ENCODE peak calls at places on chromosomes 5 and 9, in ten cellular contexts. X, A, B, Z, M, H, V, L, T and U are unnamed samples.
A peak's percentile ranks its signal among the peaks of the same experiment; 100 is the strongest.

GRCh38 chr9:18185196-18185595 is 288.8 kb upstream of the ADAMTSL1 start:
- DNase-seq in X (peak; percentile 60), A (no peak), B (no peak), Z (no peak), M (no peak), H (peak; percentile 17), V (no peak), L (no peak), T (no peak), U (peak; percentile 40)

GRCh38 chr9:116030532-116030931 is 123.1 kb upstream of the PAPPA start:
- DNase-seq in X (no peak), A (no peak), B (no peak), Z (no peak), M (no peak), H (no peak), V (no peak), L (peak; percentile 43), T (no peak), U (no peak)

GRCh38 chr5:112735702-112736101 is 2.0 kb upstream of the APC start:
- DNase-seq in X (no peak), A (no peak), B (no peak), Z (no peak), M (no peak), H (no peak), V (no peak), L (peak; percentile 71), T (no peak), U (no peak)

GRCh38 chr9:82805027-82805426 is 257.9 kb downstream of the RASEF start:
- DNase-seq in X (no peak), A (no peak), B (no peak), Z (no peak), M (no peak), H (no peak), V (no peak), L (no peak), T (no peak), U (no peak)

GRCh38 chr5:109239501-109239900 is 170.3 kb downstream of the PJA2 start:
- DNase-seq in X (no peak), A (no peak), B (no peak), Z (no peak), M (no peak), H (no peak), V (no peak), L (peak; percentile 25), T (no peak), U (no peak)

GRCh38 chr5:80149161-80149609 is 106.7 kb downstream of the SERINC5 start:
- DNase-seq in X (no peak), A (no peak), B (no peak), Z (no peak), M (no peak), H (no peak), V (no peak), L (no peak), T (no peak), U (no peak)

GRCh38 chr9:78298046-78298511 is 1.2 kb downstream of the PSAT1 start:
- DNase-seq in X (no peak), A (no peak), B (peak; percentile 38), Z (no peak), M (no peak), H (no peak), V (no peak), L (no peak), T (no peak), U (no peak)

GRCh38 chr9:136354592-136355085 is 8.9 kb downstream of the DNLZ start:
- DNase-seq in X (peak; percentile 75), A (no peak), B (peak; percentile 23), Z (no peak), M (no peak), H (peak; percentile 24), V (no peak), L (peak; percentile 37), T (no peak), U (no peak)

GRCh38 chr5:173612948-173613347 is 3.5 kb downstream of the BOD1 start:
- DNase-seq in X (no peak), A (no peak), B (no peak), Z (no peak), M (no peak), H (no peak), V (no peak), L (no peak), T (no peak), U (no peak)

GRCh38 chr5:39219433-39219832 is at the start of gene FYB1:
- DNase-seq in X (no peak), A (no peak), B (no peak), Z (peak; percentile 71), M (no peak), H (no peak), V (no peak), L (no peak), T (peak; percentile 38), U (no peak)

GRCh38 chr5:7897014-7897600 is 28.2 kb downstream of the MTRR start:
- DNase-seq in X (peak; percentile 40), A (no peak), B (peak; percentile 44), Z (no peak), M (no peak), H (peak; percentile 11), V (no peak), L (peak; percentile 60), T (no peak), U (no peak)

GRCh38 chr5:176608937-176609723 is 826 bp downstream of the GPRIN1 start:
- DNase-seq in X (no peak), A (no peak), B (no peak), Z (no peak), M (no peak), H (no peak), V (no peak), L (no peak), T (no peak), U (peak; percentile 15)

GRCh38 chr5:143403607-143404415 is at the start of gene NR3C1:
- DNase-seq in X (peak; percentile 94), A (peak; percentile 82), B (peak; percentile 50), Z (peak; percentile 92), M (peak; percentile 91), H (peak; percentile 88), V (peak; percentile 33), L (peak; percentile 83), T (peak; percentile 66), U (peak; percentile 92)

GRCh38 chr5:143405747-143406098 is 2.2 kb upstream of the NR3C1 start:
- DNase-seq in X (no peak), A (no peak), B (no peak), Z (no peak), M (no peak), H (no peak), V (no peak), L (no peak), T (no peak), U (no peak)

GRCh38 chr5:143404416-143405062 is 1.1 kb upstream of the NR3C1 start:
- DNase-seq in X (no peak), A (peak; percentile 62), B (peak; percentile 49), Z (peak; percentile 86), M (peak; percentile 76), H (peak; percentile 78), V (peak; percentile 56), L (peak; percentile 90), T (peak; percentile 83), U (peak; percentile 79)

GRCh38 chr5:143405063-143405746 is 1.7 kb upstream of the NR3C1 start:
- DNase-seq in X (peak; percentile 92), A (peak; percentile 85), B (peak; percentile 42), Z (peak; percentile 91), M (peak; percentile 86), H (peak; percentile 87), V (peak; percentile 58), L (peak; percentile 80), T (peak; percentile 76), U (peak; percentile 90)

DNA sequence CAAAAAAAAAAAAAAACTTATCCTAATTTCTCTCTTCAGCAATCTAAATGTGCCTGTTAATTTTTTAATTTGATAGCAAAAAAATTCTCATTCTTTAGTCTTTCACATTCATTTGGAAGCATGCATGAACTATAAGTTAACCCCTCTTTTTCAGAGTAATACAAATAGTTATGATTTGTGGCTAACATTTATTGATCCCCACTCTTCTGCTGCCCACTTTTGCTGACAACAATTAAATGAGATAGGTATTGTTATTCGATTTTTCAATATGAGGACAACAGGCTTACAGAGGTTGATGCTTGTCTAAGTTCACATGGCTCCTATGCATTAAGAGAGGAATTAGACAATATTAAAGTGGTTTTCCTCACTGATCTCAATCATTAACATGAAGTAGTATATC is 2.9 kb upstream of the NR3C1 start:
- DNase-seq in X (no peak), A (no peak), B (no peak), Z (no peak), M (no peak), H (no peak), V (no peak), L (no peak), T (no peak), U (no peak)
- H3K4me3 ChIP-seq in X (no peak overlapping the region), A (no peak overlapping the region), B (no peak overlapping the region), Z (no peak overlapping the region), M (no peak overlapping the region), H (no peak overlapping the region), V (no peak overlapping the region), L (no peak overlapping the region), T (no peak overlapping the region), U (no peak overlapping the region)

GRCh38 chr9:36840895-36841536 is 193.1 kb downstream of the PAX5 start:
- DNase-seq in X (no peak), A (no peak), B (no peak), Z (no peak), M (no peak), H (no peak), V (no peak), L (no peak), T (no peak), U (no peak)
- H3K4me1 ChIP-seq in X (no peaks in the 10 kb centered on the region), A (no peaks in the 10 kb centered on the region), B (no peaks in the 10 kb centered on the region), Z (no peaks in the 10 kb centered on the region), M (no peaks in the 10 kb centered on the region), H (no peaks in the 10 kb centered on the region), V (no peaks in the 10 kb centered on the region), L (no peaks in the 10 kb centered on the region), T (no peaks in the 10 kb centered on the region), U (no peaks in the 10 kb centered on the region)

GRCh38 chr9:214488-215448 is at the start of gene DOCK8:
- DNase-seq in X (peak; percentile 84), A (peak; percentile 35), B (peak; percentile 43), Z (peak; percentile 92), M (peak; percentile 70), H (peak; percentile 80), V (no peak), L (peak; percentile 30), T (peak; percentile 16), U (peak; percentile 85)
- H3K9me3 ChIP-seq in X (no peaks in the 10 kb centered on the region), A (no peaks in the 10 kb centered on the region), B (no peaks in the 10 kb centered on the region), Z (no peaks in the 10 kb centered on the region), M (no peaks in the 10 kb centered on the region), H (no peaks in the 10 kb centered on the region), V (no peaks in the 10 kb centered on the region), L (no peaks in the 10 kb centered on the region), T (no peaks in the 10 kb centered on the region), U (no peaks in the 10 kb centered on the region)

DNA sequence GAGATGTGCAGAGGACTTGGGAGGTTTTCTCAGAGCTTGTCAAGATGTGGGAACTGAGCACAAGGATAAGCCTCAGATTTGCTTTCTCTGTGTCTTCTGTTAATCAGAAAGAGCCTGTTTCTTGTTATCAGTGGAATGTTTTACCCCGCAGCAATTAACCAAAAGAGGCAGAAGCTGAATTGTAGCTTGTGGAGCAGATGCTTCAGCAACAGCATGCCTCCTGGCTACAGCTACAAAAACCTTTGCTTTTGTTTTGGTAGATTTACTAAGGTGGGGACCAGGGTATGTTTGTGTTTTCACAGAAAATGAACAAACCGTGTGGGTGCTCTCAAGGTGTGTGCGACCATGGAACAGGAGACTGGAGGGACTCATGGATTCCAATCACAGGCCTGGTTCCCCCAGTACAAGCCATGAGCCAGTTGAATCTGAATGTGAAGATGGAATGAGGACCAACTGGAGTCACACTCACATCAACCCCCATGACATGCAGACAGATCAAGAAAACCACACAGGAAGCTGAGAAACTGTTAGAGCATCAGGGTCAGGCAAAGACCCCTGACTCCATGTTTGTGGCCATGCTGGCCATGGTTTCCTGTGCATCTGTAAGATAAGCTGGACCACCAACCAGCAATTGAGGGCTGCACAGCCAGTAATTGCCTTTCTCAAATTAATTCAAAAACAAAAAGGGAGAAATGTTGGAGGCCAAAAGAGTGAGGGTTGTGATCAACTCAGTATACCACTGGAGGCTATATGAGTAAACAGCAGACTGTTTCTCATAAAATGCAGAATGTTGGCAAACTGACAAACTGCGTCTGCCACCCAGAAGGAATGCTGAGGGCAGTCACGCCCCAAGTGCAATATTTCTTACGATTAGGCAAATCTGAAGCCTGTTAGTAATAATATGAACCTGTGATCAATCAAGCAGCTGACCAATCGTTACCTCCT is 6.8 kb downstream of the UGT3A2 start:
- DNase-seq in X (no peak), A (no peak), B (no peak), Z (no peak), M (no peak), H (no peak), V (no peak), L (no peak), T (no peak), U (no peak)
- H3K4me3 ChIP-seq in X (no peak overlapping the region), A (no peak overlapping the region), B (no peak overlapping the region), Z (no peak overlapping the region), M (no peak overlapping the region), H (no peak overlapping the region), V (no peak overlapping the region), L (no peak overlapping the region), T (no peak overlapping the region), U (no peak overlapping the region)